ENCODE peak calls at places on chromosomes 7 and 10, in five cellular contexts. A is OCI-M1, D is ELR, O is T-helper 2 cell, K is EH. Z is an unnamed sample.

GRCh38 chr10:133261726-133262325 is 14.8 kb downstream of the ADAM8 start:
- DNase-seq in A (peak), D (peak), O (peak), K (peak), Z (peak)

GRCh38 chr7:1981201-1981877 is 251.4 kb downstream of the MAD1L1 start:
- DNase-seq in A (no peak), D (no peak), O (no peak), K (no peak), Z (no peak)

GRCh38 chr10:50586740-50587088 is 37.0 kb downstream of the SGMS1 start:
- DNase-seq in O (no peak), K (no peak), D (no peak), A (no peak), Z (no peak)

GRCh38 chr10:34407227-34407626 is 407.9 kb downstream of the PARD3 start:
- DNase-seq in K (peak), A (no peak), O (no peak), D (peak), Z (no peak)

GRCh38 chr7:107584716-107585115 is 4.7 kb downstream of the BCAP29 start:
- DNase-seq in D (no peak), O (no peak), A (no peak), K (no peak), Z (no peak)

GRCh38 chr10:44958196-44958896 is 1.3 kb upstream of the RASSF4 start:
- DNase-seq in A (peak), O (no peak), D (peak), K (peak), Z (peak)

GRCh38 chr10:72661436-72661835 is 30.5 kb upstream of the MCU start:
- DNase-seq in K (no peak), O (no peak), D (no peak), A (no peak), Z (no peak)

GRCh38 chr7:157490465-157490912 is 153.7 kb downstream of the DNAJB6 start:
- DNase-seq in K (peak), O (peak), A (peak), D (peak), Z (no peak)

GRCh38 chr7:79778786-79779382 is 325.4 kb upstream of the MAGI2 start:
- DNase-seq in D (peak), O (no peak), K (peak), A (peak), Z (peak)

GRCh38 chr10:1420663-1421362 is 316.5 kb downstream of the ADARB2 start:
- DNase-seq in D (peak), K (no peak), A (peak), O (peak), Z (peak)

GRCh38 chr10:61939575-61940301 is 38.2 kb downstream of the ARID5B start:
- DNase-seq in A (peak), O (no peak), K (peak), D (peak), Z (peak)